ENCODE peak calls at places on chromosomes 6 and 20, in nine cellular contexts. Y is GM12865, L is fibroblast of mammary gland, V is AG10803, Z is cardiac muscle cell, C is gastrocnemius medialis, W is psoas muscle, P is thyroid gland, B is IMR-90. S is an unnamed sample.

GRCh38 chr6:7543761-7544424 is 2.4 kb downstream of the DSP start:
- DNase-seq in W (no peak), L (no peak), B (no peak), Y (no peak), V (no peak), C (no peak), Z (peak), P (peak), S (no peak)

GRCh38 chr6:90086517-90086916 is 192.2 kb downstream of the GJA10 start:
- DNase-seq in Z (no peak), W (no peak), Y (no peak), V (no peak), L (peak), B (peak), C (no peak), P (no peak), S (no peak)

GRCh38 chr6:14476793-14477531 is 359.4 kb downstream of the CD83 start:
- DNase-seq in W (peak), Y (no peak), L (peak), B (peak), P (peak), C (no peak), Z (no peak), V (peak), S (peak)

GRCh38 chr20:63172726-63173125 is 43.2 kb downstream of the YTHDF1 start:
- DNase-seq in V (no peak), L (no peak), Z (no peak), B (no peak), P (no peak), C (no peak), Y (peak), W (no peak), S (no peak)

GRCh38 chr6:30061766-30062458 is 847 bp downstream of the POLR1H start:
- DNase-seq in B (peak), Z (no peak), Y (peak), L (peak), W (no peak), C (no peak), V (peak), P (peak), S (peak)

GRCh38 chr6:142152731-142153130 is 5.7 kb downstream of the VTA1 start:
- DNase-seq in W (no peak), Z (no peak), Y (no peak), C (no peak), V (peak), B (peak), P (no peak), L (peak), S (peak)

GRCh38 chr6:3732345-3733141 is 19.0 kb downstream of the PXDC1 start:
- DNase-seq in V (peak), C (peak), L (peak), Z (peak), Y (peak), W (peak), B (peak), P (peak), S (peak)

GRCh38 chr6:27791182-27791939 is 120.8 kb downstream of the OR2B2 start:
- DNase-seq in Z (peak), W (peak), L (peak), V (peak), P (peak), Y (peak), C (no peak), B (peak), S (peak)

GRCh38 chr6:20691185-20691584 is 156.9 kb downstream of the CDKAL1 start:
- DNase-seq in W (no peak), B (no peak), L (no peak), C (no peak), P (no peak), V (no peak), Y (no peak), Z (no peak), S (no peak)

GRCh38 chr6:90044833-90045337 is 150.6 kb downstream of the GJA10 start:
- DNase-seq in B (peak), W (no peak), V (peak), Z (no peak), L (peak), P (no peak), Y (no peak), C (no peak), S (peak)

GRCh38 chr6:108557494-108558371 is 3.0 kb upstream of the FOXO3 start:
- DNase-seq in V (peak), W (peak), B (peak), C (peak), L (peak), Y (peak), P (peak), Z (peak), S (peak)

GRCh38 chr20:37711987-37712961 is 18.4 kb downstream of the CTNNBL1 start:
- DNase-seq in V (no peak), B (no peak), Z (no peak), C (no peak), L (no peak), W (no peak), P (peak), Y (no peak), S (no peak)

GRCh38 chr6:44456070-44456965 is 68.8 kb downstream of the CDC5L start:
- DNase-seq in W (peak), V (peak), B (peak), L (peak), C (no peak), Y (peak), P (peak), Z (peak), S (peak)

GRCh38 chr20:23052904-23053303 is 3.4 kb upstream of the THBD start:
- DNase-seq in V (no peak), B (no peak), L (no peak), C (no peak), Z (no peak), Y (no peak), P (no peak), W (no peak), S (no peak)

GRCh38 chr6:38567436-38567835 is 72.3 kb downstream of the BTBD9 start:
- DNase-seq in V (peak), L (peak), Z (peak), Y (peak), W (peak), C (peak), B (peak), P (peak), S (peak)

GRCh38 chr6:37704066-37704465 is 6.4 kb upstream of the MDGA1 start:
- DNase-seq in Z (no peak), L (no peak), C (no peak), B (no peak), V (no peak), Y (no peak), W (no peak), P (no peak), S (no peak)

GRCh38 chr6:134420638-134421181 is 102.8 kb upstream of the SGK1 start:
- DNase-seq in Z (no peak), W (no peak), L (peak), P (no peak), Y (no peak), V (peak), B (peak), C (no peak), S (peak)

DNA sequence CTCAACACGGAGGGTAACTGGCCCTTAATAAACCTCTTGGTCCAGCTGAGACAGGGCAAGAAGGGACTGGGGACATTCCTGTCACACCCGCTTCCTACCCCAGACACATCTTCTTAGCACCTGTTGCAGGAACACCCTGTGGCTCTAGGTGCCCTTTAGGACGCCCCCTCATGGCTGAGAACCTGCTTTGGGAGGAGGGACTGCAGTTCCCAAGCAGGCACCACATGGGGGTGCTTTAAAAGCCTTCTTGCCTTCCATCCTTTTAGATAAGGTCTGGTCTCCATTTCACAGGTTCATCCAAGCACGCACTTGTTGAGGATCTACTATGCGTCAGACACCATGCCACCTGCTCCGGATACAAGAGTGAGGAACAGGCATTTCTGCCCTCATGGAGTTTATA is 26.6 kb downstream of the NSFL1C start:
- DNase-seq in P (no peak), V (peak), W (no peak), Y (peak), C (no peak), L (peak), B (peak), Z (no peak), S (no peak)
- TF ChIP-seq CTCF in P (no peak), V (peak), W (no peak), Y (peak), C (no peak), L (peak), B (peak), Z (peak), S (peak)

GRCh38 chr6:11379805-11380204 is 147.3 kb upstream of the NEDD9 start:
- DNase-seq in L (no peak), Y (no peak), W (no peak), V (no peak), B (no peak), P (no peak), Z (no peak), C (no peak), S (no peak)
- H3K4me3 ChIP-seq in L (no peak), Y (no peak), W (no peak), V (no peak), B (no peak), P (no peak), Z (no peak), C (no peak), S (no peak)

GRCh38 chr6:158554611-158555361 is 5.1 kb upstream of the TMEM181 start:
- DNase-seq in L (no peak), Y (no peak), Z (no peak), C (no peak), V (no peak), P (no peak), B (peak), W (no peak), S (no peak)
- TF ChIP-seq CTCF in L (no peak), Y (no peak), Z (no peak), C (no peak), V (no peak), P (no peak), B (no peak), W (no peak), S (no peak)

GRCh38 chr6:26332408-26332807 is 32.6 kb upstream of the BTN3A2 start:
- DNase-seq in C (no peak), Y (no peak), B (no peak), W (no peak), L (no peak), P (no peak), V (no peak), Z (no peak), S (no peak)
- H3K4me3 ChIP-seq in C (no peak), Y (peak), B (peak), W (no peak), L (peak), P (no peak), V (no peak), Z (peak), S (no peak)

GRCh38 chr20:60113771-60114170 is 155.5 kb downstream of the CDH26 start:
- DNase-seq in C (no peak), B (no peak), L (no peak), Y (no peak), W (no peak), V (no peak), P (no peak), Z (no peak), S (no peak)

GRCh38 chr20:60117040-60117439 is 158.8 kb downstream of the CDH26 start:
- DNase-seq in Y (no peak), V (peak), P (no peak), C (peak), Z (peak), B (peak), L (peak), W (no peak), S (no peak)

GRCh38 chr20:60113024-60113724 is 155.0 kb downstream of the CDH26 start:
- DNase-seq in L (no peak), W (no peak), P (peak), Y (no peak), C (no peak), Z (no peak), B (no peak), V (no peak), S (no peak)

GRCh38 chr20:60115452-60115851 is 157.2 kb downstream of the CDH26 start:
- DNase-seq in V (no peak), B (no peak), P (no peak), Y (no peak), C (peak), Z (no peak), L (no peak), W (no peak), S (no peak)

GRCh38 chr20:60116128-60116909 is 158.1 kb downstream of the CDH26 start:
- DNase-seq in Z (no peak), V (no peak), B (no peak), Y (no peak), C (no peak), W (no peak), L (no peak), P (no peak), S (no peak)
- TF ChIP-seq CTCF in Z (no peak), V (no peak), B (no peak), Y (no peak), C (no peak), W (no peak), L (no peak), P (no peak), S (no peak)